ENCODE peak calls at places on chromosome 3, in four cellular contexts. Z is mesendoderm, Y is ovary, X is neuronal stem cell. I is an unnamed sample.

GRCh38 chr3:15361494-15362214 is 29.3 kb upstream of the SH3BP5 start:
- DNase-seq in Z (peak; percentile 58), Y (no peak), X (peak; percentile 21), I (no peak)

GRCh38 chr3:123348-123747 is 73.2 kb upstream of the CHL1 start:
- DNase-seq in Z (no peak), Y (no peak), X (no peak), I (no peak)

GRCh38 chr3:159305017-159305416 is 503.2 kb downstream of the MFSD1 start:
- DNase-seq in Z (no peak), Y (no peak), X (no peak), I (no peak)

GRCh38 chr3:160394009-160394392 is 5.0 kb downstream of the IFT80 start:
- DNase-seq in Z (no peak), Y (no peak), X (no peak), I (no peak)

GRCh38 chr3:105634719-105635118 is 234.1 kb downstream of the CBLB start:
- DNase-seq in Z (no peak), Y (no peak), X (no peak), I (no peak)

GRCh38 chr3:42745776-42746454 is 27.1 kb downstream of the CCDC13 start:
- DNase-seq in Z (peak; percentile 52), Y (no peak), X (no peak), I (no peak)

GRCh38 chr3:53635041-53635440 is 140.6 kb downstream of the CACNA1D start:
- DNase-seq in Z (no peak), Y (no peak), X (no peak), I (no peak)

GRCh38 chr3:69739204-69740102 is at the start of gene MITF:
- DNase-seq in Z (peak; percentile 96), Y (peak; percentile 92), X (peak; percentile 75), I (peak; percentile 96)

GRCh38 chr3:128009952-128010846 is 42.0 kb upstream of the SEC61A1 start:
- DNase-seq in Z (no peak), Y (no peak), X (no peak), I (no peak)

GRCh38 chr3:173065543-173065970 is 75.5 kb downstream of the SPATA16 start:
- DNase-seq in Z (peak; percentile 23), Y (no peak), X (no peak), I (no peak)

GRCh38 chr3:182118081-182118480 is 406.4 kb downstream of the SOX2 start:
- DNase-seq in Z (no peak), Y (no peak), X (no peak), I (no peak)

DNA sequence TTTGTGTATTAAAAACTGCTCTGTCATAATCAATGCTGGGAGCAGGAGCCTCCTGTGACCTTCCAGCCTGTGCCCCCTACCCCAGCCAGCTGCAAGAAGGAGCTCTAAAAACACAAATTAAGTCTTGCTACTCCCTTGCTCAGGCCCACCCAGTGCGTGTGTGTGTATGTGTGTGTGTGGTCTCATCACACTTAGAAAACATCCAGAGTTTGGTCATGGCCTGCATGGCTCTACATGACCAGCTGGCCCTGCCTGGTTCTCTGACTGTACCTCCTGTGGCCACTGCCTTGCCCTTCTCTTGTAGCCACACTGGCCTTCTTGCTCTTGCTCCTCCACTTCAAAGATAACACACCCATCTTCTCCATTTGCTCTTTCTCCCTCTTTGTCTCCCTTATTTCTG is 13.7 kb downstream of the P2RY14 start:
- DNase-seq in Z (no peak), Y (no peak), X (no peak), I (no peak)
- H3K4me1 ChIP-seq in Z (no peaks in the 10 kb centered on the region), Y (peaks cover 2% of the 10 kb centered on the region), X (peaks cover 3% of the 10 kb centered on the region), I (no peaks in the 10 kb centered on the region)

GRCh38 chr3:56787258-56787777 is 14.4 kb downstream of the ARHGEF3 start:
- DNase-seq in Z (no peak), Y (no peak), X (no peak), I (no peak)

GRCh38 chr3:56787784-56788256 is 13.9 kb downstream of the ARHGEF3 start:
- DNase-seq in Z (no peak), Y (no peak), X (no peak), I (no peak)

GRCh38 chr3:56788506-56788905 is 13.2 kb downstream of the ARHGEF3 start:
- DNase-seq in Z (no peak), Y (no peak), X (no peak), I (no peak)

GRCh38 chr3:56792201-56792600 is 9.5 kb downstream of the ARHGEF3 start:
- DNase-seq in Z (no peak), Y (no peak), X (no peak), I (no peak)

GRCh38 chr3:56790016-56790950 is 11.5 kb downstream of the ARHGEF3 start:
- DNase-seq in Z (no peak), Y (no peak), X (no peak), I (no peak)
- H3K4me1 ChIP-seq in Z (no peaks in the 10 kb centered on the region), Y (peaks cover 10% of the 10 kb centered on the region), X (no peaks in the 10 kb centered on the region), I (peaks cover 9% of the 10 kb centered on the region)

DNA sequence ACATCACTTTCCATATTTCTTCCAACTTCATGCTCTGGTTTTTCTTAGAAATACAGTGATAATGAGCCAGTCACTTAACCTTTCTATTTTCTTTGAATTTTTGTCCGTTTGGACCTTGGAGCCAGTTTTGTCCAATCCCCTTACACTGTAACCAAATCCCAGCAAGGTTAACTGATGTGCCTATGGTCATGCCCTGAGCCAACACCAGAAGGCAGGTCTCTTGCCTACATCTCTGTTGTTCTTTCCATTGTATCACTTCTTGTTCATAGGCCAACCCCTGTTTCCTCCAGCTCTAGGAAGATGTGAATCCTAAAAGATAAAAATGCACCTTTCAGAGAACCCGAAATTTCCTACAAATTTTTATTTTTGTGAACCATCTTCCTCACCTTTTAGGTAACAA is 122.7 kb downstream of the CMSS1 start:
- DNase-seq in Z (no peak), Y (no peak), X (no peak), I (no peak)
- H3K4me1 ChIP-seq in Z (no peaks in the 10 kb centered on the region), Y (peaks cover 11% of the 10 kb centered on the region), X (peaks cover 4% of the 10 kb centered on the region), I (peaks cover 52% of the 10 kb centered on the region)

GRCh38 chr3:185928532-185928931 is 9.3 kb downstream of the TRA2B start:
- DNase-seq in Z (no peak), Y (no peak), X (no peak), I (no peak)

GRCh38 chr3:185927501-185928200 is 10.2 kb downstream of the TRA2B start:
- DNase-seq in Z (no peak), Y (no peak), X (no peak), I (no peak)

GRCh38 chr3:185925353-185925752 is 12.5 kb downstream of the TRA2B start:
- DNase-seq in Z (no peak), Y (no peak), X (no peak), I (no peak)

GRCh38 chr3:185924375-185924774 is 13.4 kb downstream of the TRA2B start:
- DNase-seq in Z (no peak), Y (no peak), X (no peak), I (no peak)

DNA sequence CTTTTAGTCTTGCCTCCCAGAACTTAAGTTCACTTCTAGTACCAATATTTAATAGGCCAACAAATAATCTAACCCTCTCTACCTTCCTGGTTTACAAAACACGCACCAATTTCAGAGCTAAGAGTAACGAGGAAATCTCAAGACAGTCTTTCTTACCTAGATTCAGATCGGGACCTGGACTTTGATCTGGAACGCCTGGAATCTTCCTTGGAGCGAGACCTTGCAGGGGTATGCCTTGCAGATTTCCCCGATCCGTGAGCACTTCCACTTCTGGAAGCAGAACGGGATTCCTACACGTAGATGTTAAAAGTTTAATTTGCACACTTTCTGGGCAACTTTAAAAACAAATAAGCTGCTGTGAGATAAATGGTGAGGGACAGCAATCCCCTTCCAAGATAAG is 11.4 kb downstream of the TRA2B start:
- DNase-seq in Z (no peak), Y (no peak), X (no peak), I (no peak)
- H3K4me1 ChIP-seq in Z (peaks cover 12% of the 10 kb centered on the region), Y (peaks cover 19% of the 10 kb centered on the region), X (peaks cover 11% of the 10 kb centered on the region), I (peaks cover 73% of the 10 kb centered on the region)

GRCh38 chr3:59256233-59256632 is 206.4 kb upstream of the CFAP20DC start:
- DNase-seq in Z (peak; percentile 47), Y (no peak), X (no peak), I (no peak)
- H3K4me1 ChIP-seq in Z (no peaks in the 10 kb centered on the region), Y (no peaks in the 10 kb centered on the region), X (no peaks in the 10 kb centered on the region), I (no peaks in the 10 kb centered on the region)

I was measured in tibial artery.